ENCODE peak calls at places on chromosomes 5 and 9, in eight cellular contexts. One of them, this sample, is unnamed.

GRCh38 chr9:133558191-133559126 is 24.0 kb downstream of the ADAMTSL2 start:
- DNase-seq in activated T-cell treated with anti-CD3 and anti-CD28 coated beads for 1 hour: no peak
- DNase-seq in T-cell: no peak
- DNase-seq in stimulated activated CD4-positive, alpha-beta T cell treated with anti-CD3 and anti-CD28 coated beads, TNF-alpha, amount 100 ng/mL, for 1 hour: no peak
- DNase-seq in GM10248: peak
- DNase-seq in ELR: peak
- DNase-seq in hippocampal formation: peak
- DNase-seq in AG09319: peak
- DNase-seq in this sample: peak

GRCh38 chr9:15121591-15121990 is 185.4 kb downstream of the TTC39B start:
- DNase-seq in activated T-cell treated with anti-CD3 and anti-CD28 coated beads for 1 hour: no peak
- DNase-seq in T-cell: no peak
- DNase-seq in stimulated activated CD4-positive, alpha-beta T cell treated with anti-CD3 and anti-CD28 coated beads, TNF-alpha, amount 100 ng/mL, for 1 hour: no peak
- DNase-seq in GM10248: no peak
- DNase-seq in ELR: no peak
- DNase-seq in hippocampal formation: no peak
- DNase-seq in AG09319: no peak
- DNase-seq in this sample: no peak

GRCh38 chr9:104553261-104553660 is 15.7 kb upstream of the OR13C8 start:
- DNase-seq in activated T-cell treated with anti-CD3 and anti-CD28 coated beads for 1 hour: no peak
- DNase-seq in T-cell: no peak
- DNase-seq in stimulated activated CD4-positive, alpha-beta T cell treated with anti-CD3 and anti-CD28 coated beads, TNF-alpha, amount 100 ng/mL, for 1 hour: no peak
- DNase-seq in GM10248: no peak
- DNase-seq in ELR: peak
- DNase-seq in hippocampal formation: no peak
- DNase-seq in AG09319: no peak
- DNase-seq in this sample: peak

GRCh38 chr9:124292696-124293593 is 35.2 kb downstream of the NEK6 start:
- DNase-seq in activated T-cell treated with anti-CD3 and anti-CD28 coated beads for 1 hour: no peak
- DNase-seq in T-cell: no peak
- DNase-seq in stimulated activated CD4-positive, alpha-beta T cell treated with anti-CD3 and anti-CD28 coated beads, TNF-alpha, amount 100 ng/mL, for 1 hour: no peak
- DNase-seq in GM10248: no peak
- DNase-seq in ELR: no peak
- DNase-seq in hippocampal formation: no peak
- DNase-seq in AG09319: no peak
- DNase-seq in this sample: no peak

GRCh38 chr5:131630963-131631350 is 4.1 kb downstream of the RAPGEF6 start:
- DNase-seq in activated T-cell treated with anti-CD3 and anti-CD28 coated beads for 1 hour: no peak
- DNase-seq in T-cell: no peak
- DNase-seq in stimulated activated CD4-positive, alpha-beta T cell treated with anti-CD3 and anti-CD28 coated beads, TNF-alpha, amount 100 ng/mL, for 1 hour: no peak
- DNase-seq in GM10248: no peak
- DNase-seq in ELR: peak
- DNase-seq in hippocampal formation: no peak
- DNase-seq in AG09319: no peak
- DNase-seq in this sample: peak

GRCh38 chr5:142186821-142187594 is 78.4 kb downstream of the NDFIP1 start:
- DNase-seq in activated T-cell treated with anti-CD3 and anti-CD28 coated beads for 1 hour: no peak
- DNase-seq in T-cell: no peak
- DNase-seq in stimulated activated CD4-positive, alpha-beta T cell treated with anti-CD3 and anti-CD28 coated beads, TNF-alpha, amount 100 ng/mL, for 1 hour: no peak
- DNase-seq in GM10248: no peak
- DNase-seq in ELR: no peak
- DNase-seq in hippocampal formation: no peak
- DNase-seq in AG09319: no peak
- DNase-seq in this sample: peak

GRCh38 chr9:105026451-105026850 is 98.5 kb upstream of the ABCA1 start:
- DNase-seq in activated T-cell treated with anti-CD3 and anti-CD28 coated beads for 1 hour: no peak
- DNase-seq in T-cell: no peak
- DNase-seq in stimulated activated CD4-positive, alpha-beta T cell treated with anti-CD3 and anti-CD28 coated beads, TNF-alpha, amount 100 ng/mL, for 1 hour: no peak
- DNase-seq in GM10248: no peak
- DNase-seq in ELR: peak
- DNase-seq in hippocampal formation: no peak
- DNase-seq in AG09319: no peak
- DNase-seq in this sample: peak

GRCh38 chr9:127209220-127209619 is 55.4 kb upstream of the GARNL3 start:
- DNase-seq in activated T-cell treated with anti-CD3 and anti-CD28 coated beads for 1 hour: no peak
- DNase-seq in T-cell: no peak
- DNase-seq in stimulated activated CD4-positive, alpha-beta T cell treated with anti-CD3 and anti-CD28 coated beads, TNF-alpha, amount 100 ng/mL, for 1 hour: no peak
- DNase-seq in GM10248: no peak
- DNase-seq in ELR: no peak
- DNase-seq in hippocampal formation: no peak
- DNase-seq in AG09319: no peak
- DNase-seq in this sample: no peak

GRCh38 chr5:31064215-31064614 is 129.3 kb upstream of the CDH6 start:
- DNase-seq in activated T-cell treated with anti-CD3 and anti-CD28 coated beads for 1 hour: no peak
- DNase-seq in T-cell: no peak
- DNase-seq in stimulated activated CD4-positive, alpha-beta T cell treated with anti-CD3 and anti-CD28 coated beads, TNF-alpha, amount 100 ng/mL, for 1 hour: no peak
- DNase-seq in GM10248: no peak
- DNase-seq in ELR: no peak
- DNase-seq in hippocampal formation: no peak
- DNase-seq in AG09319: no peak
- DNase-seq in this sample: no peak